ENCODE peak calls at places on chromosomes 13 and 19, in eight cellular contexts. One of them, this sample, is unnamed.

GRCh38 chr19:51166846-51167490 is 24.9 kb downstream of the SIGLEC7 start:
- DNase-seq in AG10803: no peak
- DNase-seq in NCI-H1092 treated with DMSO at 0.1 percent for 48 hours: no peak
- DNase-seq in iPS-NIHi11: no peak
- DNase-seq in stimulated activated CD8-positive, alpha-beta memory T cell treated with anti-CD3 and anti-CD28 coated beads, Interleukin-15, amount 100 ng/mL, for 1 hour: no peak
- DNase-seq in fibroblast of gingiva: no peak
- DNase-seq in mucosa of gallbladder: peak
- DNase-seq in LoVo: no peak
- DNase-seq in this sample: no peak

GRCh38 chr19:10271543-10272086 is 695 bp downstream of the ICAM1 start:
- DNase-seq in AG10803: no peak
- DNase-seq in LoVo: no peak
- DNase-seq in NCI-H1092 treated with DMSO at 0.1 percent for 48 hours: no peak
- DNase-seq in fibroblast of gingiva: no peak
- DNase-seq in iPS-NIHi11: no peak
- DNase-seq in stimulated activated CD8-positive, alpha-beta memory T cell treated with anti-CD3 and anti-CD28 coated beads, Interleukin-15, amount 100 ng/mL, for 1 hour: no peak
- DNase-seq in mucosa of gallbladder: no peak
- DNase-seq in this sample: no peak

GRCh38 chr19:51702754-51703654 is 9.9 kb downstream of the SPACA6 start:
- DNase-seq in AG10803: no peak
- DNase-seq in iPS-NIHi11: peak
- DNase-seq in mucosa of gallbladder: peak
- DNase-seq in stimulated activated CD8-positive, alpha-beta memory T cell treated with anti-CD3 and anti-CD28 coated beads, Interleukin-15, amount 100 ng/mL, for 1 hour: no peak
- DNase-seq in fibroblast of gingiva: no peak
- DNase-seq in LoVo: no peak
- DNase-seq in NCI-H1092 treated with DMSO at 0.1 percent for 48 hours: no peak
- DNase-seq in this sample: no peak

GRCh38 chr19:19368087-19368486 is 37.4 kb upstream of the GATAD2A start:
- DNase-seq in mucosa of gallbladder: no peak
- DNase-seq in fibroblast of gingiva: no peak
- DNase-seq in AG10803: no peak
- DNase-seq in NCI-H1092 treated with DMSO at 0.1 percent for 48 hours: no peak
- DNase-seq in LoVo: no peak
- DNase-seq in stimulated activated CD8-positive, alpha-beta memory T cell treated with anti-CD3 and anti-CD28 coated beads, Interleukin-15, amount 100 ng/mL, for 1 hour: no peak
- DNase-seq in iPS-NIHi11: no peak
- DNase-seq in this sample: no peak

GRCh38 chr19:41327499-41328156 is 17.7 kb downstream of the CCDC97 start:
- DNase-seq in NCI-H1092 treated with DMSO at 0.1 percent for 48 hours: no peak
- DNase-seq in AG10803: no peak
- DNase-seq in stimulated activated CD8-positive, alpha-beta memory T cell treated with anti-CD3 and anti-CD28 coated beads, Interleukin-15, amount 100 ng/mL, for 1 hour: peak
- DNase-seq in fibroblast of gingiva: no peak
- DNase-seq in iPS-NIHi11: peak
- DNase-seq in mucosa of gallbladder: peak
- DNase-seq in LoVo: peak
- DNase-seq in this sample: peak

GRCh38 chr19:2983351-2984195 is 6.2 kb downstream of the TLE6 start:
- DNase-seq in fibroblast of gingiva: peak
- DNase-seq in iPS-NIHi11: peak
- DNase-seq in NCI-H1092 treated with DMSO at 0.1 percent for 48 hours: peak
- DNase-seq in AG10803: peak
- DNase-seq in mucosa of gallbladder: no peak
- DNase-seq in stimulated activated CD8-positive, alpha-beta memory T cell treated with anti-CD3 and anti-CD28 coated beads, Interleukin-15, amount 100 ng/mL, for 1 hour: no peak
- DNase-seq in LoVo: no peak
- DNase-seq in this sample: peak

GRCh38 chr13:100818706-100819105 is 144.1 kb upstream of the TMTC4 start:
- DNase-seq in mucosa of gallbladder: peak
- DNase-seq in fibroblast of gingiva: no peak
- DNase-seq in NCI-H1092 treated with DMSO at 0.1 percent for 48 hours: no peak
- DNase-seq in LoVo: no peak
- DNase-seq in stimulated activated CD8-positive, alpha-beta memory T cell treated with anti-CD3 and anti-CD28 coated beads, Interleukin-15, amount 100 ng/mL, for 1 hour: no peak
- DNase-seq in iPS-NIHi11: no peak
- DNase-seq in AG10803: no peak
- DNase-seq in this sample: peak

GRCh38 chr19:34220472-34221063 is 33.8 kb upstream of the GARRE1 start:
- DNase-seq in mucosa of gallbladder: peak
- DNase-seq in iPS-NIHi11: peak
- DNase-seq in stimulated activated CD8-positive, alpha-beta memory T cell treated with anti-CD3 and anti-CD28 coated beads, Interleukin-15, amount 100 ng/mL, for 1 hour: peak
- DNase-seq in AG10803: peak
- DNase-seq in NCI-H1092 treated with DMSO at 0.1 percent for 48 hours: peak
- DNase-seq in fibroblast of gingiva: peak
- DNase-seq in LoVo: peak
- DNase-seq in this sample: peak

GRCh38 chr19:19040417-19040816 is 7.0 kb downstream of the ARMC6 start:
- DNase-seq in LoVo: no peak
- DNase-seq in iPS-NIHi11: no peak
- DNase-seq in AG10803: peak
- DNase-seq in stimulated activated CD8-positive, alpha-beta memory T cell treated with anti-CD3 and anti-CD28 coated beads, Interleukin-15, amount 100 ng/mL, for 1 hour: no peak
- DNase-seq in fibroblast of gingiva: peak
- DNase-seq in NCI-H1092 treated with DMSO at 0.1 percent for 48 hours: no peak
- DNase-seq in mucosa of gallbladder: peak
- DNase-seq in this sample: no peak

GRCh38 chr13:43880451-43880850 is 747 bp downstream of the LACC1 start:
- DNase-seq in fibroblast of gingiva: no peak
- DNase-seq in NCI-H1092 treated with DMSO at 0.1 percent for 48 hours: no peak
- DNase-seq in LoVo: no peak
- DNase-seq in mucosa of gallbladder: no peak
- DNase-seq in iPS-NIHi11: no peak
- DNase-seq in stimulated activated CD8-positive, alpha-beta memory T cell treated with anti-CD3 and anti-CD28 coated beads, Interleukin-15, amount 100 ng/mL, for 1 hour: no peak
- DNase-seq in AG10803: no peak
- DNase-seq in this sample: no peak

GRCh38 chr13:112525306-112525945 is 62.5 kb downstream of the TUBGCP3 start:
- DNase-seq in AG10803: no peak
- DNase-seq in stimulated activated CD8-positive, alpha-beta memory T cell treated with anti-CD3 and anti-CD28 coated beads, Interleukin-15, amount 100 ng/mL, for 1 hour: no peak
- DNase-seq in NCI-H1092 treated with DMSO at 0.1 percent for 48 hours: no peak
- DNase-seq in iPS-NIHi11: no peak
- DNase-seq in LoVo: no peak
- DNase-seq in fibroblast of gingiva: no peak
- DNase-seq in mucosa of gallbladder: no peak
- DNase-seq in this sample: no peak

GRCh38 chr13:113771709-113772331 is 12.8 kb downstream of the TMEM255B start:
- DNase-seq in fibroblast of gingiva: no peak
- DNase-seq in mucosa of gallbladder: no peak
- DNase-seq in iPS-NIHi11: no peak
- DNase-seq in AG10803: no peak
- DNase-seq in NCI-H1092 treated with DMSO at 0.1 percent for 48 hours: no peak
- DNase-seq in LoVo: no peak
- DNase-seq in stimulated activated CD8-positive, alpha-beta memory T cell treated with anti-CD3 and anti-CD28 coated beads, Interleukin-15, amount 100 ng/mL, for 1 hour: no peak
- DNase-seq in this sample: no peak

GRCh38 chr13:100808330-100808729 is 133.7 kb upstream of the TMTC4 start:
- DNase-seq in NCI-H1092 treated with DMSO at 0.1 percent for 48 hours: no peak
- DNase-seq in AG10803: no peak
- DNase-seq in LoVo: no peak
- DNase-seq in fibroblast of gingiva: no peak
- DNase-seq in mucosa of gallbladder: no peak
- DNase-seq in stimulated activated CD8-positive, alpha-beta memory T cell treated with anti-CD3 and anti-CD28 coated beads, Interleukin-15, amount 100 ng/mL, for 1 hour: no peak
- DNase-seq in iPS-NIHi11: no peak
- DNase-seq in this sample: no peak

GRCh38 chr19:40091205-40092129 is 724 bp upstream of the ZNF780A start:
- DNase-seq in stimulated activated CD8-positive, alpha-beta memory T cell treated with anti-CD3 and anti-CD28 coated beads, Interleukin-15, amount 100 ng/mL, for 1 hour: no peak
- DNase-seq in iPS-NIHi11: no peak
- DNase-seq in NCI-H1092 treated with DMSO at 0.1 percent for 48 hours: no peak
- DNase-seq in AG10803: no peak
- DNase-seq in mucosa of gallbladder: no peak
- DNase-seq in fibroblast of gingiva: no peak
- DNase-seq in LoVo: no peak
- DNase-seq in this sample: no peak

GRCh38 chr19:38095411-38096308 is 128.4 kb downstream of the DPF1 start:
- DNase-seq in mucosa of gallbladder: peak
- DNase-seq in stimulated activated CD8-positive, alpha-beta memory T cell treated with anti-CD3 and anti-CD28 coated beads, Interleukin-15, amount 100 ng/mL, for 1 hour: peak
- DNase-seq in AG10803: peak
- DNase-seq in fibroblast of gingiva: peak
- DNase-seq in iPS-NIHi11: peak
- DNase-seq in LoVo: peak
- DNase-seq in NCI-H1092 treated with DMSO at 0.1 percent for 48 hours: peak
- DNase-seq in this sample: peak

GRCh38 chr13:113528798-113529180 is 38.3 kb upstream of the DCUN1D2 start:
- DNase-seq in fibroblast of gingiva: no peak
- DNase-seq in NCI-H1092 treated with DMSO at 0.1 percent for 48 hours: peak
- DNase-seq in mucosa of gallbladder: no peak
- DNase-seq in AG10803: no peak
- DNase-seq in LoVo: no peak
- DNase-seq in iPS-NIHi11: no peak
- DNase-seq in stimulated activated CD8-positive, alpha-beta memory T cell treated with anti-CD3 and anti-CD28 coated beads, Interleukin-15, amount 100 ng/mL, for 1 hour: no peak
- DNase-seq in this sample: no peak

GRCh38 chr19:33075519-33075918 is 5.5 kb upstream of the GPATCH1 start:
- DNase-seq in LoVo: no peak
- DNase-seq in AG10803: no peak
- DNase-seq in iPS-NIHi11: no peak
- DNase-seq in stimulated activated CD8-positive, alpha-beta memory T cell treated with anti-CD3 and anti-CD28 coated beads, Interleukin-15, amount 100 ng/mL, for 1 hour: no peak
- DNase-seq in mucosa of gallbladder: no peak
- DNase-seq in NCI-H1092 treated with DMSO at 0.1 percent for 48 hours: no peak
- DNase-seq in fibroblast of gingiva: no peak
- DNase-seq in this sample: no peak

GRCh38 chr19:41910992-41911888 is 17.0 kb downstream of the ERFL start:
- DNase-seq in LoVo: no peak
- DNase-seq in stimulated activated CD8-positive, alpha-beta memory T cell treated with anti-CD3 and anti-CD28 coated beads, Interleukin-15, amount 100 ng/mL, for 1 hour: no peak
- DNase-seq in mucosa of gallbladder: no peak
- DNase-seq in iPS-NIHi11: no peak
- DNase-seq in AG10803: no peak
- DNase-seq in fibroblast of gingiva: no peak
- DNase-seq in NCI-H1092 treated with DMSO at 0.1 percent for 48 hours: no peak
- DNase-seq in this sample: no peak

GRCh38 chr13:26946675-26947342 is 186.2 kb upstream of the GPR12 start:
- DNase-seq in mucosa of gallbladder: no peak
- DNase-seq in fibroblast of gingiva: peak
- DNase-seq in NCI-H1092 treated with DMSO at 0.1 percent for 48 hours: peak
- DNase-seq in iPS-NIHi11: peak
- DNase-seq in LoVo: peak
- DNase-seq in AG10803: peak
- DNase-seq in stimulated activated CD8-positive, alpha-beta memory T cell treated with anti-CD3 and anti-CD28 coated beads, Interleukin-15, amount 100 ng/mL, for 1 hour: no peak
- DNase-seq in this sample: no peak

GRCh38 chr13:105087941-105088340 is 1447.5 kb downstream of the EFNB2 start:
- DNase-seq in AG10803: no peak
- DNase-seq in LoVo: no peak
- DNase-seq in stimulated activated CD8-positive, alpha-beta memory T cell treated with anti-CD3 and anti-CD28 coated beads, Interleukin-15, amount 100 ng/mL, for 1 hour: no peak
- DNase-seq in iPS-NIHi11: peak
- DNase-seq in fibroblast of gingiva: no peak
- DNase-seq in NCI-H1092 treated with DMSO at 0.1 percent for 48 hours: no peak
- DNase-seq in mucosa of gallbladder: no peak
- DNase-seq in this sample: no peak

GRCh38 chr13:25963681-25964080 is 88.1 kb downstream of the SHISA2 start:
- DNase-seq in NCI-H1092 treated with DMSO at 0.1 percent for 48 hours: peak
- DNase-seq in mucosa of gallbladder: no peak
- DNase-seq in fibroblast of gingiva: peak
- DNase-seq in LoVo: no peak
- DNase-seq in stimulated activated CD8-positive, alpha-beta memory T cell treated with anti-CD3 and anti-CD28 coated beads, Interleukin-15, amount 100 ng/mL, for 1 hour: no peak
- DNase-seq in iPS-NIHi11: no peak
- DNase-seq in AG10803: peak
- DNase-seq in this sample: no peak

GRCh38 chr19:4988770-4989251 is 19.9 kb downstream of the KDM4B start:
- DNase-seq in iPS-NIHi11: peak
- DNase-seq in AG10803: peak
- DNase-seq in fibroblast of gingiva: peak
- DNase-seq in stimulated activated CD8-positive, alpha-beta memory T cell treated with anti-CD3 and anti-CD28 coated beads, Interleukin-15, amount 100 ng/mL, for 1 hour: no peak
- DNase-seq in LoVo: no peak
- DNase-seq in NCI-H1092 treated with DMSO at 0.1 percent for 48 hours: no peak
- DNase-seq in mucosa of gallbladder: no peak
- DNase-seq in this sample: no peak

GRCh38 chr19:54207908-54208783 is 7.5 kb downstream of the RPS9 start:
- DNase-seq in mucosa of gallbladder: peak
- DNase-seq in iPS-NIHi11: no peak
- DNase-seq in NCI-H1092 treated with DMSO at 0.1 percent for 48 hours: no peak
- DNase-seq in AG10803: peak
- DNase-seq in stimulated activated CD8-positive, alpha-beta memory T cell treated with anti-CD3 and anti-CD28 coated beads, Interleukin-15, amount 100 ng/mL, for 1 hour: no peak
- DNase-seq in LoVo: no peak
- DNase-seq in fibroblast of gingiva: peak
- DNase-seq in this sample: no peak

GRCh38 chr19:15476334-15476733 is 3.0 kb downstream of the PGLYRP2 start:
- DNase-seq in mucosa of gallbladder: peak
- DNase-seq in NCI-H1092 treated with DMSO at 0.1 percent for 48 hours: no peak
- DNase-seq in stimulated activated CD8-positive, alpha-beta memory T cell treated with anti-CD3 and anti-CD28 coated beads, Interleukin-15, amount 100 ng/mL, for 1 hour: no peak
- DNase-seq in LoVo: no peak
- DNase-seq in iPS-NIHi11: no peak
- DNase-seq in AG10803: no peak
- DNase-seq in fibroblast of gingiva: no peak
- DNase-seq in this sample: no peak

GRCh38 chr19:16940626-16941025 is 51.8 kb downstream of the F2RL3 start:
- DNase-seq in NCI-H1092 treated with DMSO at 0.1 percent for 48 hours: no peak
- DNase-seq in LoVo: no peak
- DNase-seq in fibroblast of gingiva: no peak
- DNase-seq in stimulated activated CD8-positive, alpha-beta memory T cell treated with anti-CD3 and anti-CD28 coated beads, Interleukin-15, amount 100 ng/mL, for 1 hour: no peak
- DNase-seq in iPS-NIHi11: no peak
- DNase-seq in mucosa of gallbladder: no peak
- DNase-seq in AG10803: no peak
- DNase-seq in this sample: no peak

GRCh38 chr19:29389495-29389894 is 136.3 kb upstream of the VSTM2B start:
- DNase-seq in NCI-H1092 treated with DMSO at 0.1 percent for 48 hours: peak
- DNase-seq in fibroblast of gingiva: no peak
- DNase-seq in LoVo: no peak
- DNase-seq in iPS-NIHi11: no peak
- DNase-seq in mucosa of gallbladder: no peak
- DNase-seq in AG10803: no peak
- DNase-seq in stimulated activated CD8-positive, alpha-beta memory T cell treated with anti-CD3 and anti-CD28 coated beads, Interleukin-15, amount 100 ng/mL, for 1 hour: no peak
- DNase-seq in this sample: no peak

GRCh38 chr13:110380359-110381028 is 73.4 kb downstream of the COL4A2 start:
- DNase-seq in LoVo: no peak
- DNase-seq in stimulated activated CD8-positive, alpha-beta memory T cell treated with anti-CD3 and anti-CD28 coated beads, Interleukin-15, amount 100 ng/mL, for 1 hour: no peak
- DNase-seq in mucosa of gallbladder: no peak
- DNase-seq in iPS-NIHi11: no peak
- DNase-seq in NCI-H1092 treated with DMSO at 0.1 percent for 48 hours: no peak
- DNase-seq in fibroblast of gingiva: no peak
- DNase-seq in AG10803: peak
- DNase-seq in this sample: peak

GRCh38 chr13:43180036-43180660 is 156.8 kb downstream of the DNAJC15 start:
- DNase-seq in AG10803: no peak
- DNase-seq in iPS-NIHi11: no peak
- DNase-seq in NCI-H1092 treated with DMSO at 0.1 percent for 48 hours: no peak
- DNase-seq in fibroblast of gingiva: no peak
- DNase-seq in mucosa of gallbladder: no peak
- DNase-seq in LoVo: no peak
- DNase-seq in stimulated activated CD8-positive, alpha-beta memory T cell treated with anti-CD3 and anti-CD28 coated beads, Interleukin-15, amount 100 ng/mL, for 1 hour: no peak
- DNase-seq in this sample: no peak

GRCh38 chr13:64688893-64689677 is 2541.1 kb downstream of the PCDH9 start:
- DNase-seq in LoVo: no peak
- DNase-seq in mucosa of gallbladder: no peak
- DNase-seq in AG10803: peak
- DNase-seq in fibroblast of gingiva: no peak
- DNase-seq in iPS-NIHi11: no peak
- DNase-seq in stimulated activated CD8-positive, alpha-beta memory T cell treated with anti-CD3 and anti-CD28 coated beads, Interleukin-15, amount 100 ng/mL, for 1 hour: no peak
- DNase-seq in NCI-H1092 treated with DMSO at 0.1 percent for 48 hours: no peak
- DNase-seq in this sample: no peak

GRCh38 chr13:33073338-33073737 is 57.1 kb downstream of the KL start:
- DNase-seq in mucosa of gallbladder: no peak
- DNase-seq in stimulated activated CD8-positive, alpha-beta memory T cell treated with anti-CD3 and anti-CD28 coated beads, Interleukin-15, amount 100 ng/mL, for 1 hour: no peak
- DNase-seq in NCI-H1092 treated with DMSO at 0.1 percent for 48 hours: no peak
- DNase-seq in fibroblast of gingiva: no peak
- DNase-seq in iPS-NIHi11: no peak
- DNase-seq in LoVo: no peak
- DNase-seq in AG10803: no peak
- DNase-seq in this sample: no peak

GRCh38 chr19:52981329-52981728 is 18.6 kb upstream of the ZNF816 start:
- DNase-seq in LoVo: no peak
- DNase-seq in NCI-H1092 treated with DMSO at 0.1 percent for 48 hours: no peak
- DNase-seq in iPS-NIHi11: no peak
- DNase-seq in fibroblast of gingiva: no peak
- DNase-seq in mucosa of gallbladder: no peak
- DNase-seq in AG10803: no peak
- DNase-seq in stimulated activated CD8-positive, alpha-beta memory T cell treated with anti-CD3 and anti-CD28 coated beads, Interleukin-15, amount 100 ng/mL, for 1 hour: no peak
- DNase-seq in this sample: no peak

GRCh38 chr13:94667190-94667589 is 45.2 kb downstream of the SOX21 start:
- DNase-seq in iPS-NIHi11: no peak
- DNase-seq in NCI-H1092 treated with DMSO at 0.1 percent for 48 hours: no peak
- DNase-seq in LoVo: no peak
- DNase-seq in mucosa of gallbladder: no peak
- DNase-seq in stimulated activated CD8-positive, alpha-beta memory T cell treated with anti-CD3 and anti-CD28 coated beads, Interleukin-15, amount 100 ng/mL, for 1 hour: no peak
- DNase-seq in AG10803: no peak
- DNase-seq in fibroblast of gingiva: no peak
- DNase-seq in this sample: no peak

GRCh38 chr13:25046274-25046984 is 49.5 kb upstream of the PABPC3 start:
- DNase-seq in fibroblast of gingiva: no peak
- DNase-seq in NCI-H1092 treated with DMSO at 0.1 percent for 48 hours: no peak
- DNase-seq in LoVo: no peak
- DNase-seq in AG10803: no peak
- DNase-seq in iPS-NIHi11: peak
- DNase-seq in stimulated activated CD8-positive, alpha-beta memory T cell treated with anti-CD3 and anti-CD28 coated beads, Interleukin-15, amount 100 ng/mL, for 1 hour: no peak
- DNase-seq in mucosa of gallbladder: no peak
- DNase-seq in this sample: no peak

GRCh38 chr19:39497850-39498261 is 891 bp upstream of the DLL3 start:
- DNase-seq in AG10803: no peak
- DNase-seq in fibroblast of gingiva: no peak
- DNase-seq in mucosa of gallbladder: no peak
- DNase-seq in LoVo: peak
- DNase-seq in NCI-H1092 treated with DMSO at 0.1 percent for 48 hours: peak
- DNase-seq in stimulated activated CD8-positive, alpha-beta memory T cell treated with anti-CD3 and anti-CD28 coated beads, Interleukin-15, amount 100 ng/mL, for 1 hour: no peak
- DNase-seq in iPS-NIHi11: peak
- DNase-seq in this sample: peak